ENCODE peak calls at places on chromosome 17, in six cellular contexts. V is A549, W is uterus, H is sigmoid colon, E is tibial nerve, K is GM12878. L is an unnamed sample. For H3K9me3, the result is how much of the 10 kb centered on the place peaks cover.

GRCh38 chr17:13967416-13967815 is 101.9 kb upstream of the COX10 start:
- DNase-seq in W (no peak), E (no peak), K (no peak), H (no peak), V (no peak), L (no peak)

GRCh38 chr17:78804777-78805176 is 22.7 kb upstream of the CYTH1 start:
- DNase-seq in V (no peak), E (no peak), K (no peak), H (no peak), W (peak), L (no peak)

GRCh38 chr17:63120406-63120805 is 154.4 kb downstream of the TANC2 start:
- DNase-seq in V (no peak), E (no peak), K (no peak), W (no peak), H (no peak), L (no peak)

GRCh38 chr17:1745513-1746020 is 2.9 kb downstream of the SERPINF2 start:
- DNase-seq in E (no peak), W (peak), H (no peak), K (no peak), V (no peak), L (no peak)

GRCh38 chr17:40608061-40608581 is 39.5 kb downstream of the SMARCE1 start:
- DNase-seq in E (no peak), H (no peak), V (no peak), K (no peak), W (no peak), L (no peak)

GRCh38 chr17:2955931-2956582 is 107.3 kb downstream of the OR1D5 start:
- DNase-seq in E (no peak), K (no peak), W (no peak), H (peak), V (no peak), L (no peak)

GRCh38 chr17:59712856-59713255 is 5.4 kb downstream of the VMP1 start:
- DNase-seq in K (no peak), V (no peak), W (no peak), H (no peak), E (no peak), L (no peak)

GRCh38 chr17:48241770-48242497 is 134.4 kb downstream of the SNX11 start:
- DNase-seq in W (no peak), E (no peak), H (no peak), V (no peak), K (no peak), L (no peak)

GRCh38 chr17:66006654-66007053 is 185.3 kb downstream of the CEP112 start:
- DNase-seq in K (no peak), W (no peak), E (no peak), V (no peak), H (no peak), L (no peak)

GRCh38 chr17:8747731-8748130 is 3.1 kb upstream of the CCDC42 start:
- DNase-seq in W (no peak), K (no peak), V (no peak), H (no peak), E (no peak), L (no peak)

GRCh38 chr17:59790936-59791335 is 83.5 kb downstream of the VMP1 start:
- DNase-seq in E (no peak), W (no peak), K (no peak), V (no peak), H (no peak), L (no peak)

GRCh38 chr17:67400193-67400592 is 23.1 kb downstream of the PITPNC1 start:
- DNase-seq in K (no peak), E (no peak), V (no peak), W (no peak), H (no peak), L (no peak)

GRCh38 chr17:80146121-80147034 is 550 bp downstream of the EIF4A3 start:
- DNase-seq in K (no peak), V (peak), H (peak), W (peak), E (no peak), L (no peak)

GRCh38 chr17:59439711-59440110 is 108.3 kb downstream of the YPEL2 start:
- DNase-seq in V (no peak), W (no peak), E (no peak), H (no peak), K (no peak), L (no peak)

GRCh38 chr17:42460371-42460770 is 1.7 kb downstream of the ATP6V0A1 start:
- DNase-seq in K (no peak), W (no peak), H (no peak), V (no peak), E (no peak), L (no peak)

GRCh38 chr17:75764711-75765421 is at the start of gene GALK1:
- DNase-seq in V (peak), H (peak), E (peak), K (no peak), W (peak), L (peak)

GRCh38 chr17:2214887-2215615 is 88.5 kb downstream of the SMG6 start:
- DNase-seq in V (no peak), E (no peak), K (no peak), H (peak), W (peak), L (no peak)

GRCh38 chr17:50631195-50631907 is 3.3 kb upstream of the ABCC3 start:
- DNase-seq in W (no peak), H (no peak), V (no peak), E (no peak), K (no peak), L (no peak)

GRCh38 chr17:57735707-57736106 is 9.4 kb downstream of the CCDC182 start:
- DNase-seq in V (peak), E (no peak), W (no peak), H (no peak), K (no peak), L (no peak)

GRCh38 chr17:3905017-3905486 is 11.2 kb downstream of the P2RX1 start:
- DNase-seq in K (no peak), W (no peak), H (no peak), V (no peak), E (no peak), L (no peak)

GRCh38 chr17:62668091-62668804 is 40.8 kb downstream of the MRC2 start:
- DNase-seq in V (no peak), H (no peak), E (no peak), K (no peak), W (no peak), L (peak)

GRCh38 chr17:50647187-50647586 is 12.5 kb downstream of the ABCC3 start:
- DNase-seq in V (no peak), E (no peak), H (no peak), W (no peak), K (no peak), L (no peak)

GRCh38 chr17:40534431-40535189 is 30.7 kb downstream of the CCR7 start:
- DNase-seq in V (peak), K (no peak), H (peak), E (no peak), W (no peak), L (no peak)

GRCh38 chr17:69900829-69901228 is 174.2 kb upstream of the KCNJ16 start:
- DNase-seq in V (no peak), K (no peak), H (no peak), W (no peak), E (no peak), L (no peak)

GRCh38 chr17:39132192-39132600 is 19.2 kb downstream of the PLXDC1 start:
- DNase-seq in E (no peak), K (no peak), V (peak), W (peak), H (peak), L (no peak)

GRCh38 chr17:45414997-45415881 is 17.4 kb downstream of the ARHGAP27 start:
- DNase-seq in K (no peak), V (no peak), H (no peak), E (no peak), W (no peak), L (no peak)

GRCh38 chr17:66451188-66452149 is 149.1 kb downstream of the PRKCA start:
- DNase-seq in W (no peak), H (no peak), V (peak), K (no peak), E (no peak), L (no peak)

GRCh38 chr17:51435641-51436091 is 175.3 kb downstream of the UTP18 start:
- DNase-seq in K (no peak), E (no peak), W (no peak), V (peak), H (no peak), L (peak)

GRCh38 chr17:58269557-58270291 is 11.0 kb downstream of the MPO start:
- DNase-seq in H (no peak), E (no peak), K (no peak), W (no peak), V (no peak), L (no peak)

GRCh38 chr17:57801044-57801711 is 48.7 kb downstream of the MRPS23 start:
- DNase-seq in W (no peak), H (no peak), K (no peak), V (no peak), E (no peak), L (no peak)

GRCh38 chr17:8981443-8981842 is 15.9 kb upstream of the PIK3R5 start:
- DNase-seq in H (no peak), V (no peak), K (no peak), W (no peak), E (no peak), L (no peak)

GRCh38 chr17:48472485-48473281 is 42.7 kb upstream of the SKAP1 start:
- DNase-seq in H (no peak), K (no peak), V (peak), W (no peak), E (no peak), L (no peak)

GRCh38 chr17:2181206-2181983 is 122.2 kb downstream of the SMG6 start:
- DNase-seq in V (no peak), H (peak), K (no peak), W (peak), E (no peak), L (no peak)

GRCh38 chr17:56165017-56165720 is 11.9 kb downstream of the ANKFN1 start:
- DNase-seq in H (no peak), E (no peak), K (no peak), W (no peak), V (no peak), L (no peak)

GRCh38 chr17:5921919-5922318 is 148.3 kb upstream of the WSCD1 start:
- DNase-seq in V (peak), W (no peak), E (no peak), K (no peak), H (no peak), L (no peak)

GRCh38 chr17:61338000-61338864 is 61.4 kb upstream of the TBX2 start:
- DNase-seq in V (peak), K (no peak), W (no peak), E (no peak), H (no peak), L (no peak)

GRCh38 chr17:82096709-82097186 is 1.3 kb downstream of the FASN start:
- DNase-seq in K (no peak), H (no peak), E (no peak), V (no peak), W (peak), L (no peak)

GRCh38 chr17:82098169-82098938 is at the start of gene FASN:
- DNase-seq in H (peak), K (peak), E (peak), W (peak), V (peak), L (peak)

GRCh38 chr17:82097919-82098168 is 192 bp downstream of the FASN start:
- DNase-seq in K (no peak), W (no peak), H (no peak), E (no peak), V (no peak), L (no peak)

GRCh38 chr17:82095777-82096708 is 2.0 kb downstream of the FASN start:
- DNase-seq in K (no peak), V (no peak), E (no peak), H (no peak), W (peak), L (no peak)

DNA sequence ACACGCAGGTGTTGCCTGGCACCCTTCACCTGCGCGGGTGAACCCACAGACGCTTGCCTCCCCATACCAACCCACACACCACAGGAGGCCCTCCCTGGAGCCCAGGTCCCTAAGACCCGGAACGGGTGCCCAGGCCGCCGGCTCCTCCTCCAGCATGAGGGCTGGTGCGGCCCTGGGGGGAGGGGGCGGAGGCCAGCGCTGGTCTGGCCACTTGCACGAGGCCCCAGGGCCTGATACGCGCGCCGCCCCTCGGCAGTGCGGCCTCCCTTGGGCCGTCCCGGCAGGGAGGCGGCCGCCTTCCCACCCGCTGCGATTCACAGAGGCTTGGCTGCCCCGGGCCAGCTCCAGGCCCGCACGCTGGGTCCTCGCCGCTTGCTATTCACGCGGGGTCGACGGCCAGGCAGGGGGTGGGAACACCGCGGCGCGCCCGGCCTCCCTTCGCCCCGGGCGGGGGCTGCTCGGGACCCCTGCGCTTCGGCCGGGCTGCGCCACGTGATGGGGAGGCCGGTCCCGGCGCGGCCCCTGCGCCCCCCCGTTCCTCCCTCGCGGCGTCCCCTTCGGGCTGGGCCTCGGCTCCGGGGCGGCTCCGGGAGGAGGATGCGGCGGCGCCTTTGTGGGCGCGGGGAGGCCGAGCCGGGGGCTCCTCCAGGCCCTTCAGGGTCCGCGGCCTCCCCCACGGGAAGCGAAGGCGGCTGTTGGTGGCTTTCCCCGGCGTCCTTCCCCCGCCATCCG is 683 bp downstream of the FASN start:
- DNase-seq in K (no peak), E (no peak), V (peak), W (peak), H (no peak), L (no peak)
- TF ChIP-seq POLR2A in K (peak), E (no peak), V (peak), W (no peak), H (no peak), L (peak)

GRCh38 chr17:15112881-15113617 is 152.1 kb downstream of the PMP22 start:
- DNase-seq in H (no peak), V (no peak), E (no peak), K (no peak), W (no peak), L (no peak)
- H3K9me3 ChIP-seq in H (under half), V (under half), E (under half), K (under half), W (under half), L (under half)

GRCh38 chr17:17680477-17681186 is 626 bp upstream of the RAI1 start:
- DNase-seq in K (no peak), E (no peak), H (no peak), W (no peak), V (no peak), L (no peak)
- TF ChIP-seq CTCF in K (no peak), E (no peak), H (no peak), W (no peak), V (no peak), L (no peak)

GRCh38 chr17:64384253-64385186 is 6.1 kb downstream of the PECAM1 start:
- DNase-seq in E (no peak), V (peak), W (no peak), H (no peak), K (no peak), L (no peak)

GRCh38 chr17:64387145-64387473 is 3.6 kb downstream of the PECAM1 start:
- DNase-seq in V (no peak), E (no peak), K (no peak), H (no peak), W (no peak), L (no peak)

GRCh38 chr17:64386412-64387144 is 4.1 kb downstream of the PECAM1 start:
- DNase-seq in V (no peak), K (no peak), E (no peak), H (no peak), W (no peak), L (no peak)

GRCh38 chr17:64387545-64388171 is 3.0 kb downstream of the PECAM1 start:
- DNase-seq in K (no peak), W (no peak), H (peak), V (no peak), E (no peak), L (no peak)

DNA sequence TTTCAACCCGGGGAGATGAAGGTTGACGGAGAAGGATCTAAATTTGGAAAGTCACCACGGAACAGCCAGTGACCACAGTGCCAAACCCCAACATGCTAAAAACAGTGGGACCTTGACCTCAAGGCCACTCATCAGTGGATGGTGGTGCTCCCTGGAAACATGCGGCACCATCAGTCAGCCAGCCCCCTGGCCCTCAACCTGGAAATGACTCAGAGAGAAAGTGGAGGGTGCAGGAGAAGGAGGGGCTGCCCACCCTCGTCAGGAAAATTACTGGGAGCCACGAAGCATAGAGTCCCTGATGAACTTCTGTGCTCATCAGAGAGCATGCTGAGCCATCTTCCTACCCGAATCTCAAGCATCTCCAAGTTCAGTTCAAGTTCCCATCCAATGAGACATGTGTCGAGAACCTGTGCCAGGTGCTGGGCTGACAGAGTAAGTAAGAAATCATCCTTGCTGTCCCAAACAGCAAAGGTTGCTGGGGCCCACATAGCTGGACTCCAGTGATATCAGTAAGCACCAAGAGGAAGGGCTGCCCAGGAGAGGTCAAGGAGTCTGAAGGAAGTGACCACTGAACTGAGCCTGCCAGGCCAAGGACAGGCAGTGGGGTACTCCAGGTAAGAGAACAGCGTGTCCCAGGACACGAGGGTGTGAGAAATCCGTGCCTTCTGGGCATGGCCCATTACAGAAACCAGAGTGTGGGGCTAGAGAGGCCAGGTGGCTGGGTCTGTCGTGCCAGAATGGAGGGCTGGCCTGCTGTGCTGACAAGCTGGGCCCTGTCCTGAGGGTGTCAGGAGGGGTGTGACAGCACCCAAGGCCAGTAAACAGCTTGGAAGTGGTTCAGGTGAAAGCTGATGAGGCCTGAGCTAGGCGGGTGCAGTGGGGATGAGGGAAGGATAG is 5.2 kb downstream of the PECAM1 start:
- DNase-seq in K (peak), E (peak), W (peak), V (peak), H (peak), L (no peak)
- TF ChIP-seq POLR2A in K (no peak), E (no peak), W (no peak), V (no peak), H (no peak), L (no peak)

DNA sequence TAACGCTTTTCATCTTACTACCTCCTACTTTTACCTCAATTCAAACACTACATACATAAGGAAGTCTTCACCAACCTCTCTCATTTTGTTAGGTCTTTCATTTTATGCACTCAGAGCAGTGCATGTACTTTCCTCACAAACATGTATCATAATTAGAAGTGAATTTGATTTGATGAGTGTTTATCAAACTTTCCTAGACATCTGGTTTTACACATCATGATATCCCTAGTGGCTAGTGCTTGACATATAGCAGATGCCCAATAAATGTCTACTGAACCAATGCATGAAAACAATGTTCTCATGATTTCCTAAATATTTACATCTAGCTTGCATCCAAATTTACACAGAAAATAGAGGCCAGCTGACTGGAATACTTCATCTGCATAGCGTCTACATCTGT is 323.4 kb upstream of the KIF2B start:
- DNase-seq in E (no peak), W (no peak), K (no peak), H (no peak), V (no peak), L (no peak)
- H3K9me3 ChIP-seq in E (under half), W (under half), K (under half), H (under half), V (under half), L (under half)

DNA sequence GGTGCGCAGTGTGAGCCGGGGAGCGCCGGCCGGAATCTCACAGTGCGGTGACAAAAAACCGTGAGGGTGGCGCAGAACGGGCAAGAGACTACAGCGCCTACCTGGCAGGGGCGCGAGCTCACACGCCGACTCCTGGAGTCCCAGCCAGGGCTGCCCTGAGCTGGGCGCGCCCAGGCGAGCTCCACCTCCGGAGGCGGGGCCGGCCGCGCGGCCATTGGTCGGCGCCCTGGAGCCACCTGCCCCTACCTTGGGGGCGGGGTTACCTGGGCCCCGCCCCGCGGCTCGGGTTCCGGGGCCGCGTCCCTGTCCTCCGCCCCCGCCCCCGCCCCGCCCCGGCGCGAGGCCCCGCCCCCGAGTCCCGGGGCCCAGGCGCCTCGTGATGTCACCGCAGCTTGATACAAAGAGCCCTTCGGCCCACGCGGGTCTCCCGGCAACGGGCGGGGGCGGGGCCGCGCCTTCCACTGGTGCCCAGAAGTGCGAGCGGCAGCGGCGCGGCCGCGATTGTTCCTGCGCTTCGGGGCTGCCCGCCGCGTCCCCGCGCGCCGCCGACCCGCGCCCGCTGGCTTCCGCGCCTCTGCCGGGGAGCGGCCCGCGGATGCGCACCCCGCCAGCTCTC is 96.3 kb downstream of the RAB11FIP4 start:
- DNase-seq in K (no peak), E (peak), W (peak), H (peak), V (peak), L (peak)
- TF ChIP-seq CTCF in K (no peak), E (no peak), W (no peak), H (no peak), V (no peak), L (no peak)

GRCh38 chr17:28661635-28662526 is at the start of the genes SDF2 and SUPT6H:
- DNase-seq in E (peak), V (peak), H (peak), K (peak), W (peak), L (peak)
- TF ChIP-seq POLR2A in E (peak), V (peak), H (peak), K (peak), W (peak), L (peak)

L was measured in prostate gland.